ENCODE peak calls at places on chromosomes 13 and 19, in eight cellular contexts. One of them, this sample, is unnamed.

GRCh38 chr19:36113895-36114762 is 546 bp downstream of the POLR2I start:
- DNase-seq in tibial nerve: peak; percentile 22
- DNase-seq in suprapubic skin: peak; percentile 80
- DNase-seq in ovary: peak; percentile 54
- DNase-seq in transverse colon: peak; percentile 32
- DNase-seq in A549: peak; percentile 63
- DNase-seq in K562: peak; percentile 55
- DNase-seq in esophagus muscularis mucosa: no peak
- DNase-seq in this sample: peak; percentile 30

GRCh38 chr13:66111628-66112027 is 1118.5 kb downstream of the PCDH9 start:
- DNase-seq in tibial nerve: no peak
- DNase-seq in suprapubic skin: no peak
- DNase-seq in ovary: no peak
- DNase-seq in transverse colon: no peak
- DNase-seq in A549: no peak
- DNase-seq in K562: no peak
- DNase-seq in esophagus muscularis mucosa: no peak
- DNase-seq in this sample: no peak

GRCh38 chr13:34640931-34641330 is 301.1 kb upstream of the NBEA start:
- DNase-seq in tibial nerve: no peak
- DNase-seq in suprapubic skin: no peak
- DNase-seq in ovary: no peak
- DNase-seq in transverse colon: no peak
- DNase-seq in A549: no peak
- DNase-seq in K562: no peak
- DNase-seq in esophagus muscularis mucosa: peak; percentile 79
- DNase-seq in this sample: no peak

GRCh38 chr19:50300814-50301606 is 28.2 kb downstream of the KCNC3 start:
- DNase-seq in tibial nerve: no peak
- DNase-seq in suprapubic skin: no peak
- DNase-seq in ovary: no peak
- DNase-seq in transverse colon: no peak
- DNase-seq in A549: peak; percentile 81
- DNase-seq in K562: no peak
- DNase-seq in esophagus muscularis mucosa: no peak
- DNase-seq in this sample: no peak

GRCh38 chr19:495440-496332 is 600 bp upstream of the MADCAM1 start:
- DNase-seq in tibial nerve: no peak
- DNase-seq in suprapubic skin: no peak
- DNase-seq in ovary: no peak
- DNase-seq in transverse colon: no peak
- DNase-seq in A549: peak; percentile 49
- DNase-seq in K562: peak; percentile 68
- DNase-seq in esophagus muscularis mucosa: no peak
- DNase-seq in this sample: peak; percentile 89

GRCh38 chr19:58356236-58356970 is 3.1 kb upstream of the A1BG start:
- DNase-seq in tibial nerve: no peak
- DNase-seq in suprapubic skin: no peak
- DNase-seq in ovary: no peak
- DNase-seq in transverse colon: no peak
- DNase-seq in A549: no peak
- DNase-seq in K562: no peak
- DNase-seq in esophagus muscularis mucosa: no peak
- DNase-seq in this sample: peak; percentile 84

GRCh38 chr13:106372199-106373160 is 163.0 kb downstream of the EFNB2 start:
- DNase-seq in tibial nerve: no peak
- DNase-seq in suprapubic skin: no peak
- DNase-seq in ovary: no peak
- DNase-seq in transverse colon: no peak
- DNase-seq in A549: no peak
- DNase-seq in K562: no peak
- DNase-seq in esophagus muscularis mucosa: no peak
- DNase-seq in this sample: peak; percentile 40

GRCh38 chr13:23505007-23505406 is 65.2 kb upstream of the TNFRSF19 start:
- DNase-seq in tibial nerve: no peak
- DNase-seq in suprapubic skin: no peak
- DNase-seq in ovary: no peak
- DNase-seq in transverse colon: no peak
- DNase-seq in A549: no peak
- DNase-seq in K562: no peak
- DNase-seq in esophagus muscularis mucosa: no peak
- DNase-seq in this sample: no peak

GRCh38 chr13:49690133-49690989 is 925 bp downstream of the EBPL start:
- DNase-seq in tibial nerve: peak; percentile 21
- DNase-seq in suprapubic skin: no peak
- DNase-seq in ovary: peak; percentile 14
- DNase-seq in transverse colon: peak; percentile 31
- DNase-seq in A549: peak; percentile 36
- DNase-seq in K562: peak; percentile 14
- DNase-seq in esophagus muscularis mucosa: no peak
- DNase-seq in this sample: no peak

GRCh38 chr19:45414468-45414867 is 8.0 kb downstream of the POLR1G start:
- DNase-seq in tibial nerve: no peak
- DNase-seq in suprapubic skin: no peak
- DNase-seq in ovary: no peak
- DNase-seq in transverse colon: no peak
- DNase-seq in A549: no peak
- DNase-seq in K562: peak; percentile 7
- DNase-seq in esophagus muscularis mucosa: no peak
- DNase-seq in this sample: no peak

GRCh38 chr19:30371157-30371845 is 883 bp upstream of the ZNF536 start:
- DNase-seq in tibial nerve: no peak
- DNase-seq in suprapubic skin: no peak
- DNase-seq in ovary: no peak
- DNase-seq in transverse colon: no peak
- DNase-seq in A549: no peak
- DNase-seq in K562: no peak
- DNase-seq in esophagus muscularis mucosa: no peak
- DNase-seq in this sample: no peak

GRCh38 chr19:18650468-18651001 is 13.7 kb downstream of the KLHL26 start:
- DNase-seq in tibial nerve: peak; percentile 81
- DNase-seq in suprapubic skin: peak; percentile 93
- DNase-seq in ovary: peak; percentile 66
- DNase-seq in transverse colon: peak; percentile 55
- DNase-seq in A549: no peak
- DNase-seq in K562: peak; percentile 62
- DNase-seq in esophagus muscularis mucosa: peak; percentile 96
- DNase-seq in this sample: no peak

GRCh38 chr19:7699422-7700127 is 2.4 kb downstream of the FCER2 start:
- DNase-seq in tibial nerve: no peak
- DNase-seq in suprapubic skin: no peak
- DNase-seq in ovary: no peak
- DNase-seq in transverse colon: no peak
- DNase-seq in A549: no peak
- DNase-seq in K562: peak; percentile 80
- DNase-seq in esophagus muscularis mucosa: no peak
- DNase-seq in this sample: no peak

GRCh38 chr19:18889949-18890745 is 5.8 kb downstream of the CERS1 start:
- DNase-seq in tibial nerve: no peak
- DNase-seq in suprapubic skin: no peak
- DNase-seq in ovary: no peak
- DNase-seq in transverse colon: no peak
- DNase-seq in A549: no peak
- DNase-seq in K562: no peak
- DNase-seq in esophagus muscularis mucosa: no peak
- DNase-seq in this sample: no peak

GRCh38 chr13:112877496-112877895 is 91.5 kb upstream of the MCF2L start:
- DNase-seq in tibial nerve: no peak
- DNase-seq in suprapubic skin: peak; percentile 38
- DNase-seq in ovary: no peak
- DNase-seq in transverse colon: no peak
- DNase-seq in A549: no peak
- DNase-seq in K562: no peak
- DNase-seq in esophagus muscularis mucosa: no peak
- DNase-seq in this sample: no peak

GRCh38 chr19:1650627-1651009 is 1.8 kb downstream of the TCF3 start:
- DNase-seq in tibial nerve: no peak
- DNase-seq in suprapubic skin: no peak
- DNase-seq in ovary: no peak
- DNase-seq in transverse colon: no peak
- DNase-seq in A549: no peak
- DNase-seq in K562: peak; percentile 55
- DNase-seq in esophagus muscularis mucosa: no peak
- DNase-seq in this sample: no peak

GRCh38 chr13:98766120-98766519 is 13.6 kb upstream of the SLC15A1 start:
- DNase-seq in tibial nerve: no peak
- DNase-seq in suprapubic skin: no peak
- DNase-seq in ovary: no peak
- DNase-seq in transverse colon: no peak
- DNase-seq in A549: no peak
- DNase-seq in K562: no peak
- DNase-seq in esophagus muscularis mucosa: no peak
- DNase-seq in this sample: no peak

GRCh38 chr19:45954132-45954531 is 19.5 kb downstream of the NOVA2 start:
- DNase-seq in tibial nerve: no peak
- DNase-seq in suprapubic skin: no peak
- DNase-seq in ovary: no peak
- DNase-seq in transverse colon: no peak
- DNase-seq in A549: no peak
- DNase-seq in K562: no peak
- DNase-seq in esophagus muscularis mucosa: no peak
- DNase-seq in this sample: no peak

DNA sequence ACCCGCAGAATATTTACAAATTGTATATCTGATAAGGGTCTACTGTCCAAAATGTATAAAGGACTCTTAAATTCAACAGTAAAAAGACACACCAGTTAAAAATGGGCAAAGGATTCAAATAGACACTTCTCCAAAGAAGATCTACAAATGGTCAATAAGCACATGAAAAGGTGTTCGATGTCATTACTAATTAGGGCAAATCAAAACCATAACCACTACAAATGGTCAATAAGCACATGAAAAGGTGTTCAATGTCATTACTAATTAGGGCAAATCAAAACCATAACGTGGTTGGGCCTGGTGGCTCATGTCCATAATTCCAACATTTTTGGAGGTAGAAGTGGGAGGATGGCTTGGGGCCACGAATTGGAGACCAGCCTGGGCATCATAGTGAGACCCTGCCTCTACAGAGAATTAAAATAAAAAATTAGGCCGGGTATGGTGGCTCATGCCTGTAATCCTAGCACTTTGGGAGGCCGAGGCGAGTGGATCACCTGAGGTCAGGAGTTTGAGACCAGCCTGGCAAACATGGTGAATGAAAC is 40.5 kb downstream of the ACTN4 start:
- DNase-seq in tibial nerve: no peak
- DNase-seq in suprapubic skin: no peak
- DNase-seq in ovary: no peak
- DNase-seq in transverse colon: no peak
- DNase-seq in A549: no peak
- DNase-seq in K562: no peak
- DNase-seq in esophagus muscularis mucosa: no peak
- DNase-seq in this sample: no peak
- H3K4me1 ChIP-seq in tibial nerve: peaks cover 74% of the 10 kb centered on the region
- H3K4me1 ChIP-seq in suprapubic skin: peaks cover 97% of the 10 kb centered on the region
- H3K4me1 ChIP-seq in ovary: peaks cover 35% of the 10 kb centered on the region
- H3K4me1 ChIP-seq in transverse colon: peaks cover 84% of the 10 kb centered on the region
- H3K4me1 ChIP-seq in A549: peaks cover 90% of the 10 kb centered on the region
- H3K4me1 ChIP-seq in K562: peaks cover 69% of the 10 kb centered on the region
- H3K4me1 ChIP-seq in esophagus muscularis mucosa: peaks cover 100% of the 10 kb centered on the region
- H3K4me1 ChIP-seq in this sample: peaks cover 85% of the 10 kb centered on the region

DNA sequence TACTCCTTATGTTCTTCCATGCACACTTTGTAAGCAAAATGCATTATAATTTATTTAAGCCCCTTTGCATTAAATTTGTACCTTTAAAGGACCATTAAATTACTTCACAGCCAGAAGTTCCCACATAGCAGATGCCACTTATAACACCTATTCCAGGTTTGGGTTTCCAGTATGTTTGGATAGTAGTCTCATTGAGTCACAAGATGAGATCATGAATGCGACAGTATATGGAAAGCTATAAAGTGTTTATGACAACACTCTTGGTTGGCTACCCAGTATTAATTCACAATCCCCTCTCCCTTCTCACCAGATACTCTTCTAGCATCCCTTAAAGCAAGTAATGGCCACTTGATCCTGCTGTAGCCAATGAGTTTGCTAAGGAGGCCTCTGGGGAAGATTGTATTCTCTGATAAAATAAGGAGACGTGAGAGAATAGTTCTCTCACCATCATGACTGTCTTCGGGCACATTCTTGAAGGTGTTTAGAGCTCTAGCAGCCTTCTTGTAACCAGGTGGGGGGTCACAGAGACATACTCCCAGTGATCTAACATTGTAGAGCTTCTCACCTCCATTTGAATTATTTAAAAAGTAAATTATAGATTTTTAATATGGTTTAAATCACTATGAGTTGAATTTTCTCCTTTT is 2.8 kb upstream of the LHFPL6 start:
- DNase-seq in tibial nerve: no peak
- DNase-seq in suprapubic skin: no peak
- DNase-seq in ovary: no peak
- DNase-seq in transverse colon: no peak
- DNase-seq in A549: no peak
- DNase-seq in K562: no peak
- DNase-seq in esophagus muscularis mucosa: no peak
- DNase-seq in this sample: no peak
- H3K9me3 ChIP-seq in tibial nerve: no peaks in the 10 kb centered on the region
- H3K9me3 ChIP-seq in suprapubic skin: no peaks in the 10 kb centered on the region
- H3K9me3 ChIP-seq in ovary: no peaks in the 10 kb centered on the region
- H3K9me3 ChIP-seq in transverse colon: no peaks in the 10 kb centered on the region
- H3K9me3 ChIP-seq in A549: no peaks in the 10 kb centered on the region
- H3K9me3 ChIP-seq in K562: no peaks in the 10 kb centered on the region
- H3K9me3 ChIP-seq in esophagus muscularis mucosa: no peaks in the 10 kb centered on the region
- H3K9me3 ChIP-seq in this sample: no peaks in the 10 kb centered on the region

DNA sequence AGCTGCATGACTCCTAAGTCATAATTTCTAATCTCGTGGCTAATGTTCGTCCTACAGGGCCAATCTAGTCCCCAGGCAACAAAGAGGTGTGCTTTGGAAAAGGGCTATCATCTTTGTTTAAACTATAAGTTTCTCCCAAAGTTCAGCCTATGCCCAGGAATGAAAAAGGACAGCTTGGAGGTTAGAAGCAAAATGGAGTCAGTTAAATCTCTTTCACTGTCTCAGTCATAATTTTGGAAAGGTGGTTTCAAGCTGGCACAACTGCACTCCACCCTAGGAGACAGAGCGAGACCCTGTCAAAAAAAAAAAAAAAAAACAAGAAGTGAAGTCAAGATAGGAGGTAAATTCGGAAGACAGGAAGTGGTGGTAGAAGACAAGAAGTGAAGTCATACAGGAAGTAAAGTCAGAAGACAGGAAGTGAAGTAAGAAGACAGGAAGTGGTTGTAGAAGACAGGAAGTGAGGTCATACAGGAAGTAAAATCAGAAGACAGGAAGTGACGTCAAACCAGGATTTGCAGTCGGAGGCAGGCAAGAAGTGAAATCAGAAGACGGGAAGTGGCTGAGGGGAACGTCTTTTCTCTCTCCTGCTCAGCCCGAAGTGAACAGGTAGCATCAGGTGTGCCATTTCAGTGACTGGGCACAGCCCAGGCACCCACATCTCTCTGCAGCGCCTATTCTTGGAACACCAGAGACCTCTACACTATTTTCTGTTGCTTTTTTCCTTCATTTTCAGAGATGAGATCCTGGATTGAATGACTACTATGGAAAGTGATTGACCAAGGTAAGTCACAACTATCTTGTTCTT is 32.2 kb downstream of the GP6 start:
- DNase-seq in tibial nerve: peak; percentile 26
- DNase-seq in suprapubic skin: no peak
- DNase-seq in ovary: no peak
- DNase-seq in transverse colon: no peak
- DNase-seq in A549: peak; percentile 82
- DNase-seq in K562: peak; percentile 87
- DNase-seq in esophagus muscularis mucosa: no peak
- DNase-seq in this sample: no peak
- TF ChIP-seq EP300 in tibial nerve: peak; percentile 39
- TF ChIP-seq EP300 in suprapubic skin: no peak
- TF ChIP-seq EP300 in ovary: no peak
- TF ChIP-seq EP300 in transverse colon: no peak
- TF ChIP-seq EP300 in A549: no peak
- TF ChIP-seq EP300 in K562: peak; percentile 56
- TF ChIP-seq EP300 in esophagus muscularis mucosa: no peak
- TF ChIP-seq EP300 in this sample: no peak

GRCh38 chr19:16337809-16338469 is 13.3 kb downstream of the KLF2 start:
- DNase-seq in tibial nerve: no peak
- DNase-seq in suprapubic skin: no peak
- DNase-seq in ovary: no peak
- DNase-seq in transverse colon: no peak
- DNase-seq in A549: no peak
- DNase-seq in K562: no peak
- DNase-seq in esophagus muscularis mucosa: no peak
- DNase-seq in this sample: peak; percentile 61
- H3K4me1 ChIP-seq in tibial nerve: peaks cover 30% of the 10 kb centered on the region
- H3K4me1 ChIP-seq in suprapubic skin: peaks cover 30% of the 10 kb centered on the region
- H3K4me1 ChIP-seq in ovary: peaks cover 5% of the 10 kb centered on the region
- H3K4me1 ChIP-seq in transverse colon: peaks cover 14% of the 10 kb centered on the region
- H3K4me1 ChIP-seq in A549: peaks cover 18% of the 10 kb centered on the region
- H3K4me1 ChIP-seq in K562: peaks cover 15% of the 10 kb centered on the region
- H3K4me1 ChIP-seq in esophagus muscularis mucosa: peaks cover 37% of the 10 kb centered on the region
- H3K4me1 ChIP-seq in this sample: peaks cover 41% of the 10 kb centered on the region

This sample was measured in upper lobe of left lung.